ENCODE peak calls at places on chromosome 10, in eight cellular contexts. One of them, this sample, is unnamed.

GRCh38 chr10:78972160-78972946 is 96.4 kb upstream of the ZMIZ1 start:
- DNase-seq in fibroblast of lung: peak; percentile 89
- DNase-seq in left ventricle myocardium inferior: peak; percentile 78
- DNase-seq in MM.1S: no peak
- DNase-seq in ascending aorta: peak; percentile 92
- DNase-seq in cardiac fibroblast: peak; percentile 81
- DNase-seq in neural progenitor cell: peak; percentile 56
- DNase-seq in thoracic aorta: peak; percentile 76
- DNase-seq in this sample: peak; percentile 95

GRCh38 chr10:101660268-101660667 is 34.7 kb downstream of the FBXW4 start:
- DNase-seq in thoracic aorta: no peak
- DNase-seq in MM.1S: no peak
- DNase-seq in fibroblast of lung: no peak
- DNase-seq in neural progenitor cell: no peak
- DNase-seq in ascending aorta: no peak
- DNase-seq in cardiac fibroblast: no peak
- DNase-seq in left ventricle myocardium inferior: no peak
- DNase-seq in this sample: no peak

GRCh38 chr10:104276192-104276591 is 7.2 kb downstream of the GSTO2 start:
- DNase-seq in left ventricle myocardium inferior: no peak
- DNase-seq in neural progenitor cell: no peak
- DNase-seq in MM.1S: no peak
- DNase-seq in fibroblast of lung: no peak
- DNase-seq in ascending aorta: no peak
- DNase-seq in thoracic aorta: no peak
- DNase-seq in cardiac fibroblast: no peak
- DNase-seq in this sample: no peak

GRCh38 chr10:112915590-112916572 is 34.2 kb upstream of the TCF7L2 start:
- DNase-seq in ascending aorta: no peak
- DNase-seq in neural progenitor cell: no peak
- DNase-seq in fibroblast of lung: peak; percentile 54
- DNase-seq in MM.1S: no peak
- DNase-seq in left ventricle myocardium inferior: no peak
- DNase-seq in cardiac fibroblast: peak; percentile 19
- DNase-seq in thoracic aorta: no peak
- DNase-seq in this sample: peak; percentile 69

GRCh38 chr10:93280699-93281366 is 201.3 kb downstream of the MYOF start:
- DNase-seq in fibroblast of lung: no peak
- DNase-seq in MM.1S: no peak
- DNase-seq in left ventricle myocardium inferior: no peak
- DNase-seq in neural progenitor cell: peak; percentile 81
- DNase-seq in thoracic aorta: no peak
- DNase-seq in ascending aorta: no peak
- DNase-seq in cardiac fibroblast: no peak
- DNase-seq in this sample: no peak

GRCh38 chr10:48541144-48541795 is 63.6 kb downstream of the ARHGAP22 start:
- DNase-seq in ascending aorta: no peak
- DNase-seq in neural progenitor cell: no peak
- DNase-seq in fibroblast of lung: no peak
- DNase-seq in left ventricle myocardium inferior: no peak
- DNase-seq in MM.1S: no peak
- DNase-seq in thoracic aorta: no peak
- DNase-seq in cardiac fibroblast: no peak
- DNase-seq in this sample: no peak

GRCh38 chr10:60446855-60447254 is 57.2 kb upstream of the ANK3 start:
- DNase-seq in neural progenitor cell: no peak
- DNase-seq in cardiac fibroblast: peak; percentile 28
- DNase-seq in ascending aorta: peak; percentile 78
- DNase-seq in fibroblast of lung: peak; percentile 49
- DNase-seq in MM.1S: no peak
- DNase-seq in left ventricle myocardium inferior: no peak
- DNase-seq in thoracic aorta: no peak
- DNase-seq in this sample: no peak

GRCh38 chr10:77197544-77197943 is 440.1 kb downstream of the KCNMA1 start:
- DNase-seq in cardiac fibroblast: no peak
- DNase-seq in ascending aorta: no peak
- DNase-seq in fibroblast of lung: no peak
- DNase-seq in neural progenitor cell: no peak
- DNase-seq in left ventricle myocardium inferior: no peak
- DNase-seq in thoracic aorta: no peak
- DNase-seq in MM.1S: peak; percentile 87
- DNase-seq in this sample: no peak

GRCh38 chr10:65358565-65358964 is 1567.3 kb upstream of the LRRTM3 start:
- DNase-seq in left ventricle myocardium inferior: no peak
- DNase-seq in MM.1S: peak; percentile 43
- DNase-seq in cardiac fibroblast: peak; percentile 34
- DNase-seq in fibroblast of lung: peak; percentile 4
- DNase-seq in neural progenitor cell: peak; percentile 31
- DNase-seq in ascending aorta: no peak
- DNase-seq in thoracic aorta: no peak
- DNase-seq in this sample: peak; percentile 10

GRCh38 chr10:122878799-122879338 is 512 bp downstream of the FAM24B start:
- DNase-seq in left ventricle myocardium inferior: no peak
- DNase-seq in neural progenitor cell: no peak
- DNase-seq in ascending aorta: no peak
- DNase-seq in cardiac fibroblast: peak; percentile 23
- DNase-seq in thoracic aorta: no peak
- DNase-seq in fibroblast of lung: no peak
- DNase-seq in MM.1S: no peak
- DNase-seq in this sample: no peak

GRCh38 chr10:117458571-117458970 is 83.3 kb upstream of the PDZD8 start:
- DNase-seq in ascending aorta: no peak
- DNase-seq in thoracic aorta: no peak
- DNase-seq in cardiac fibroblast: no peak
- DNase-seq in neural progenitor cell: no peak
- DNase-seq in left ventricle myocardium inferior: no peak
- DNase-seq in fibroblast of lung: no peak
- DNase-seq in MM.1S: no peak
- DNase-seq in this sample: no peak

GRCh38 chr10:89100680-89101079 is 106.4 kb downstream of the CH25H start:
- DNase-seq in MM.1S: no peak
- DNase-seq in ascending aorta: no peak
- DNase-seq in fibroblast of lung: peak; percentile 64
- DNase-seq in thoracic aorta: no peak
- DNase-seq in cardiac fibroblast: peak; percentile 58
- DNase-seq in neural progenitor cell: no peak
- DNase-seq in left ventricle myocardium inferior: no peak
- DNase-seq in this sample: peak; percentile 61

GRCh38 chr10:70715853-70716795 is 43.8 kb downstream of the ADAMTS14 start:
- DNase-seq in neural progenitor cell: peak; percentile 50
- DNase-seq in fibroblast of lung: peak; percentile 39
- DNase-seq in left ventricle myocardium inferior: no peak
- DNase-seq in thoracic aorta: no peak
- DNase-seq in MM.1S: no peak
- DNase-seq in cardiac fibroblast: peak; percentile 69
- DNase-seq in ascending aorta: no peak
- DNase-seq in this sample: peak; percentile 73

GRCh38 chr10:48194830-48195229 is 79.7 kb downstream of the FRMPD2 start:
- DNase-seq in fibroblast of lung: no peak
- DNase-seq in left ventricle myocardium inferior: no peak
- DNase-seq in neural progenitor cell: no peak
- DNase-seq in thoracic aorta: no peak
- DNase-seq in MM.1S: no peak
- DNase-seq in ascending aorta: no peak
- DNase-seq in cardiac fibroblast: no peak
- DNase-seq in this sample: no peak

GRCh38 chr10:131431541-131431940 is 120.0 kb upstream of the TCERG1L start:
- DNase-seq in MM.1S: no peak
- DNase-seq in fibroblast of lung: no peak
- DNase-seq in neural progenitor cell: no peak
- DNase-seq in left ventricle myocardium inferior: no peak
- DNase-seq in thoracic aorta: no peak
- DNase-seq in ascending aorta: no peak
- DNase-seq in cardiac fibroblast: no peak
- DNase-seq in this sample: no peak

GRCh38 chr10:84291389-84291788 is 37.0 kb upstream of the CCSER2 start:
- DNase-seq in fibroblast of lung: peak; percentile 69
- DNase-seq in thoracic aorta: no peak
- DNase-seq in neural progenitor cell: peak; percentile 83
- DNase-seq in ascending aorta: no peak
- DNase-seq in cardiac fibroblast: peak; percentile 61
- DNase-seq in MM.1S: peak; percentile 51
- DNase-seq in left ventricle myocardium inferior: no peak
- DNase-seq in this sample: peak; percentile 66

GRCh38 chr10:103473261-103473671 is 5.8 kb downstream of the CALHM3 start:
- DNase-seq in fibroblast of lung: no peak
- DNase-seq in left ventricle myocardium inferior: no peak
- DNase-seq in thoracic aorta: no peak
- DNase-seq in ascending aorta: no peak
- DNase-seq in MM.1S: no peak
- DNase-seq in cardiac fibroblast: no peak
- DNase-seq in neural progenitor cell: no peak
- DNase-seq in this sample: no peak

DNA sequence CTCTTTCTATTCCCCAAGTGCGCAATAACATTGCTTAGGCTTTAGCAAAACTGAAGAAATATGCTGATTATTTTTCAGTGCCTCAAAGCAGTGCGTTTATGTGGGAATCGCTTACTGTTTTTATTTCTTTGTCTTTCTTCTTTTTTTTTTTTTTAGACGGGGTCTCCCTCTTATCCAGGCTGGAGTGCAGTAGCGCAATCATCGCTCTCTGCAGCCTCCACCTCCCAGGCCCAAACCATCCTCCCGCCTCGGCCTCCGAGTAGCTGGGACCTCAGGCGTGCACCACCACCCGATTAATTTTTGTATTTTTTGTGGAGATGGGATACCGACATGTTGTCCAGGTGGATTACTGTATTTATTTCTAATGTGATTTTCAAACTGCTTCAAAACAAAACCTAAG is 1.2 kb downstream of the DENND10 start:
- DNase-seq in left ventricle myocardium inferior: no peak
- DNase-seq in neural progenitor cell: no peak
- DNase-seq in MM.1S: no peak
- DNase-seq in thoracic aorta: no peak
- DNase-seq in ascending aorta: no peak
- DNase-seq in fibroblast of lung: no peak
- DNase-seq in cardiac fibroblast: no peak
- DNase-seq in this sample: no peak
- H3K4me3 ChIP-seq in left ventricle myocardium inferior: peak overlapping the region; percentile 92
- H3K4me3 ChIP-seq in neural progenitor cell: peak overlapping the region; percentile 92
- H3K4me3 ChIP-seq in MM.1S: peak overlapping the region; percentile 72
- H3K4me3 ChIP-seq in thoracic aorta: peak overlapping the region; percentile 96
- H3K4me3 ChIP-seq in ascending aorta: peak overlapping the region; percentile 98
- H3K4me3 ChIP-seq in fibroblast of lung: peak overlapping the region; percentile 75
- H3K4me3 ChIP-seq in cardiac fibroblast: peak overlapping the region; percentile 75
- H3K4me3 ChIP-seq in this sample: peak overlapping the region; percentile 70

DNA sequence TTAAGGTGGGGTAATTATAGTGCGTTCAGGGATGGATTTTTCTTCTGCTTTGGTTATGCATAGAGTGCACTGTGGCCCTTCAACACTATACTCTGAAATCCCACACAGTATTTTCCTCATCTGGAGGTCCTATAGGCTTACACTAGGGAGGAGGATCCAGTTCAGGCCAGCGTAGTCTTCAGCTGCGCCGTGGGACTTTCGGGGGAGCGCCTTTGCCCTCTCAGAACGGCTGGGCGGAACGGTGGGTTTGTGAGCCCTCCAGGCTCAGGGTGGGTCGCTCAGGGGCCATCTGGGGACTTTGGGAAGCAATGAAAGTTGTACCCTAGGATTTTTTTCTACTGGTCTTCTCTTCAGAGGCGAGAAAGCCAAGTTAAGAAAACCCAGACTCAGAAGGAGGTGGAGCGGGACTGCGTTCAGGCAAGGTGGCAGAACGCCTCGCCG is 652 bp upstream of the VPS26A start:
- DNase-seq in thoracic aorta: peak; percentile 15
- DNase-seq in cardiac fibroblast: peak; percentile 77
- DNase-seq in fibroblast of lung: peak; percentile 66
- DNase-seq in ascending aorta: no peak
- DNase-seq in MM.1S: no peak
- DNase-seq in neural progenitor cell: peak; percentile 83
- DNase-seq in left ventricle myocardium inferior: peak; percentile 57
- DNase-seq in this sample: no peak
- TF ChIP-seq CTCF in thoracic aorta: no peak
- TF ChIP-seq CTCF in cardiac fibroblast: peak; percentile 35
- TF ChIP-seq CTCF in fibroblast of lung: peak; percentile 27
- TF ChIP-seq CTCF in ascending aorta: peak; percentile 31
- TF ChIP-seq CTCF in MM.1S: no peak
- TF ChIP-seq CTCF in neural progenitor cell: no peak
- TF ChIP-seq CTCF in left ventricle myocardium inferior: no peak
- TF ChIP-seq CTCF in this sample: peak; percentile 48

DNA sequence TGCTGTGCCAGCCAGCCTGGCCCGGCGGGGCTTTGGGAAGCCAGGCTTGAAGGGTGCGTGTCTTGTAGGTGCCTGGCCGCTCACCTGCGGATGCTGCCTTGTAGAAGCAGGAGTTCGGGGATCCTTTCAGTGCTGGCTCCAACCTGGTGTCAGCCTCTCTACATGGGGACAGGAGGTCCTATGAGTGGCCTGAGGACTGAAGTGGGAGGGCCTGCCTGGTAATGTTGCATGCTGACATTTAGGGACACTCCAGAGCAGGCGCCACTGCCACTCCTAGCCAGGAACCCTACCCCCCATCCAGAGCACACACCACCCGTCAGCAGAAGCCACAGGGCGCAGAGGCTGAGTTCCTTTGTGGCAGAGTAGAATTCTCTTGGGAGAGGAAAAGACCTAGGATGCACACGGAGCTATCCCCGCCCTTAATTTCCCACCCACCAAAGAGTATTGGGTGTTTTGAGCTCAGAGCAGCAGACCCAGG is 603 bp upstream of the INSYN2A start:
- DNase-seq in MM.1S: no peak
- DNase-seq in left ventricle myocardium inferior: no peak
- DNase-seq in neural progenitor cell: no peak
- DNase-seq in cardiac fibroblast: no peak
- DNase-seq in fibroblast of lung: no peak
- DNase-seq in ascending aorta: no peak
- DNase-seq in thoracic aorta: no peak
- DNase-seq in this sample: peak; percentile 13
- H3K4me3 ChIP-seq in MM.1S: no peak overlapping the region
- H3K4me3 ChIP-seq in left ventricle myocardium inferior: peak overlapping the region; percentile 67
- H3K4me3 ChIP-seq in neural progenitor cell: peak overlapping the region; percentile 62
- H3K4me3 ChIP-seq in cardiac fibroblast: peak overlapping the region; percentile 52
- H3K4me3 ChIP-seq in fibroblast of lung: peak overlapping the region; percentile 52
- H3K4me3 ChIP-seq in ascending aorta: no peak overlapping the region
- H3K4me3 ChIP-seq in thoracic aorta: no peak overlapping the region
- H3K4me3 ChIP-seq in this sample: peak overlapping the region; percentile 43

DNA sequence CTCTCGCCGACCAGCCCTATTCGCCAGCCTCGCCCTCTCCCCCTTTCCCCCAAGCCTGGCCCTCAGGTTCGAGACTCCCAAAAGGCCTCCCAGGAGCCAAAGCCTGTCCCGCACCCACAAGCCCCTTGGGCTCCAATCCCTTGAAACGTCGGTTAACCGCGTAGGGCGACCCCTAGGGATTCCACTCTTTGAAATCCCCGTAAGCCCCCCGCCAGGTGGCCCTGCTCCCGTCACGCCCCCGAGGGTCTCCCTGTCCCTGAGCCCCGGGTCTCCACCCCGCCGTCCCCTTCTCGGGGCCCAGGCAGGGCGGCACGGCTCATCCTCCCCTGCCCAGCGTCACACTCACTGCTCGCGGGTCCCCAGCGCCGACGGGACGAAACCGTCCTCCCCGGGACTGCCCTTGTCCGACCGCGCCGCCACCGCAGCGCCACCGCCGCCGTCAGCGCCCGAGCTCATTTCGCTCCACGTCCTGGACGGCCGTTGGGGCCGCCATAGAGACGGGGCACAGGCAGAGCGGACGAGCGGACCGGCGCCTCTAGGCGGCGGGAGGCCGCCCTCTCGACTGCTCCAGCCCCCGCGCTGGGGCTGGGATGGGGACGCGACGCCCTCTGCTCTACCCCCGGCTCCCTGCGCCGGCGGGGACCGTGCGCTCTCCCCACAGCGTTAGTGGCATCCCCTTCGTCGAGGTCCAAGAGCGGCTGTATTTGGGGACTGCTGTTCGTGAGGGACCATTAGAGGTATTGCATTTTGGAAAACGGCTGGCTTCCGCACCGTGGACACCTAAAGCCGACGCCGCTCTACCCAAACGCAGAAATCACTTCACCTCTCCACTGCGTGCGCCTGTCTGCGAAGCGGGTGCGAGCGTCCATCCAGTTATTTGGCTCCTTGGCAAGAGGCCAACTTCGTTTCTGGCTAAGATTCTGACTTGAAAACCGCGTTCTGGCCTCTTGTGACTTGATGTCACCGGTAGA is at the start of gene EEF1AKMT2:
- DNase-seq in fibroblast of lung: peak; percentile 84
- DNase-seq in left ventricle myocardium inferior: peak; percentile 84
- DNase-seq in thoracic aorta: peak; percentile 4
- DNase-seq in neural progenitor cell: peak; percentile 96
- DNase-seq in ascending aorta: peak; percentile 88
- DNase-seq in MM.1S: peak; percentile 90
- DNase-seq in cardiac fibroblast: peak; percentile 90
- DNase-seq in this sample: peak; percentile 88
- TF ChIP-seq CTCF in fibroblast of lung: peak; percentile 7
- TF ChIP-seq CTCF in left ventricle myocardium inferior: peak; percentile 73
- TF ChIP-seq CTCF in thoracic aorta: peak; percentile 58
- TF ChIP-seq CTCF in neural progenitor cell: peak; percentile 50
- TF ChIP-seq CTCF in ascending aorta: peak; percentile 66
- TF ChIP-seq CTCF in MM.1S: no peak
- TF ChIP-seq CTCF in cardiac fibroblast: peak; percentile 20
- TF ChIP-seq CTCF in this sample: no peak

This sample was measured in astrocyte of the spinal cord.